ENCODE peak calls at places on chromosomes 3 and 15, in four cellular contexts. One of them, this sample, is unnamed.

GRCh38 chr15:27499191-27499590 is 528.2 kb downstream of the GABRG3 start:
- DNase-seq in testis: no peak
- DNase-seq in psoas muscle: no peak
- DNase-seq in heart left ventricle: no peak
- DNase-seq in this sample: no peak

GRCh38 chr3:15903776-15904720 is 106.3 kb upstream of the ANKRD28 start:
- DNase-seq in testis: peak; percentile 47
- DNase-seq in psoas muscle: peak; percentile 90
- DNase-seq in heart left ventricle: peak; percentile 78
- DNase-seq in this sample: no peak

GRCh38 chr3:117127147-117127546 is 417.6 kb downstream of the TUSC7 start:
- DNase-seq in testis: no peak
- DNase-seq in psoas muscle: no peak
- DNase-seq in heart left ventricle: no peak
- DNase-seq in this sample: no peak

GRCh38 chr3:186251948-186252619 is 110.0 kb downstream of the DGKG start:
- DNase-seq in testis: no peak
- DNase-seq in psoas muscle: no peak
- DNase-seq in heart left ventricle: no peak
- DNase-seq in this sample: no peak

GRCh38 chr15:75195766-75196241 is 5.9 kb upstream of the C15orf39 start:
- DNase-seq in testis: no peak
- DNase-seq in psoas muscle: no peak
- DNase-seq in heart left ventricle: no peak
- DNase-seq in this sample: no peak

GRCh38 chr3:80232760-80233159 is 465.0 kb upstream of the ROBO1 start:
- DNase-seq in testis: no peak
- DNase-seq in psoas muscle: no peak
- DNase-seq in heart left ventricle: no peak
- DNase-seq in this sample: no peak

GRCh38 chr3:66673305-66673704 is 172.5 kb upstream of the LRIG1 start:
- DNase-seq in testis: no peak
- DNase-seq in psoas muscle: no peak
- DNase-seq in heart left ventricle: peak; percentile 24
- DNase-seq in this sample: no peak

GRCh38 chr15:51758645-51759044 is 7.2 kb downstream of the TMOD2 start:
- DNase-seq in testis: peak; percentile 65
- DNase-seq in psoas muscle: peak; percentile 59
- DNase-seq in heart left ventricle: peak; percentile 49
- DNase-seq in this sample: no peak

GRCh38 chr15:49122541-49123062 is 32.8 kb downstream of the COPS2 start:
- DNase-seq in testis: no peak
- DNase-seq in psoas muscle: no peak
- DNase-seq in heart left ventricle: no peak
- DNase-seq in this sample: no peak

GRCh38 chr3:38738630-38739395 is 77.2 kb downstream of the SCN10A start:
- DNase-seq in testis: peak; percentile 78
- DNase-seq in psoas muscle: no peak
- DNase-seq in heart left ventricle: no peak
- DNase-seq in this sample: no peak

GRCh38 chr3:177947901-177948300 is 588.3 kb upstream of the KCNMB2 start:
- DNase-seq in testis: no peak
- DNase-seq in psoas muscle: no peak
- DNase-seq in heart left ventricle: no peak
- DNase-seq in this sample: no peak

GRCh38 chr3:30655187-30655812 is 48.9 kb downstream of the TGFBR2 start:
- DNase-seq in testis: no peak
- DNase-seq in psoas muscle: no peak
- DNase-seq in heart left ventricle: no peak
- DNase-seq in this sample: no peak

GRCh38 chr3:52193059-52193458 is 4.9 kb upstream of the ALAS1 start:
- DNase-seq in testis: no peak
- DNase-seq in psoas muscle: peak; percentile 89
- DNase-seq in heart left ventricle: peak; percentile 55
- DNase-seq in this sample: no peak

GRCh38 chr3:13148126-13148525 is 74.9 kb upstream of the IQSEC1 start:
- DNase-seq in testis: no peak
- DNase-seq in psoas muscle: no peak
- DNase-seq in heart left ventricle: no peak
- DNase-seq in this sample: no peak

GRCh38 chr3:21835266-21835665 is 84.3 kb upstream of the ZNF385D start:
- DNase-seq in testis: no peak
- DNase-seq in psoas muscle: no peak
- DNase-seq in heart left ventricle: no peak
- DNase-seq in this sample: no peak

GRCh38 chr3:21839181-21839580 is 88.2 kb upstream of the ZNF385D start:
- DNase-seq in testis: no peak
- DNase-seq in psoas muscle: no peak
- DNase-seq in heart left ventricle: no peak
- DNase-seq in this sample: no peak

GRCh38 chr3:21839592-21839991 is 88.6 kb upstream of the ZNF385D start:
- DNase-seq in testis: peak; percentile 29
- DNase-seq in psoas muscle: no peak
- DNase-seq in heart left ventricle: peak; percentile 73
- DNase-seq in this sample: no peak
- TF ChIP-seq CTCF in testis: no peak
- TF ChIP-seq CTCF in psoas muscle: peak; percentile 54
- TF ChIP-seq CTCF in heart left ventricle: peak; percentile 51
- TF ChIP-seq CTCF in this sample: peak; percentile 14

DNA sequence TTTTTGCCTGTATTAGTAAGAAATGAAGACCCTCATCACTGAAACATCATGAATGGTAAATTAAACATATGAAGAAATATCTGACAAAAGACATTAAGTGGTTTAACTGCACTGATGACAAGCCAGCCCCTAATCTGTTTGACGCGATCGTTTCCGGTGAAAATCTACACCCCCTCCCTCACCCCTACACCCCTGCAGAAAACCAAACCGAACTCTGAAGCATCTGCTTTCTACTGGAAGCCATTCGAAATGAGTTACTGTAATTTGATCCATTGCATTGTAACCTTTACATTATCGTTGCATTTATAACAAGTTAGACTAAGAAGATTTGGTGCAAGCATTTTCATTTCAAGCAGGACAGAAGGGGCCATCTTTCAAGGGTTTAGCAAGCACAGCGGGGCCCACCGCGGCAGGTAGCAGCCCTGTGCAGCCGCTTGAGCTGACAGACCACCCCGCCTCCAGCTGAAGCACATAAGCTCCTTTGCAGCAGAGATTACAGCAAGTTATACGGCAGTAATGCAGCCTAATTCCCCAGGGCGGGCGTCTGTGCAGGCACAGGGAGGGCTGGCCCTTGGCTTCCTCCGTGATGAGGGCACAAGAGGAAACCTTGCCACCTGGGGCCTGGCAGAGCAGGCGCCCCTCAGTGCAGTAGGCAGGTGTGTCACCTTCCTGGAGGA is 79.3 kb downstream of the CHSY1 start:
- DNase-seq in testis: no peak
- DNase-seq in psoas muscle: no peak
- DNase-seq in heart left ventricle: no peak
- DNase-seq in this sample: no peak
- H3K4me3 ChIP-seq in testis: no peak overlapping the region
- H3K4me3 ChIP-seq in psoas muscle: no peak overlapping the region
- H3K4me3 ChIP-seq in heart left ventricle: no peak overlapping the region
- H3K4me3 ChIP-seq in this sample: no peak overlapping the region

GRCh38 chr3:150754896-150755295 is 8.1 kb downstream of the SIAH2 start:
- DNase-seq in testis: peak; percentile 9
- DNase-seq in psoas muscle: no peak
- DNase-seq in heart left ventricle: no peak
- DNase-seq in this sample: no peak

GRCh38 chr3:150748648-150749047 is 14.3 kb downstream of the SIAH2 start:
- DNase-seq in testis: no peak
- DNase-seq in psoas muscle: no peak
- DNase-seq in heart left ventricle: no peak
- DNase-seq in this sample: no peak

GRCh38 chr3:150747909-150748568 is 14.9 kb downstream of the SIAH2 start:
- DNase-seq in testis: peak; percentile 11
- DNase-seq in psoas muscle: no peak
- DNase-seq in heart left ventricle: no peak
- DNase-seq in this sample: no peak

GRCh38 chr3:150749218-150749617 is 13.8 kb downstream of the SIAH2 start:
- DNase-seq in testis: peak; percentile 4
- DNase-seq in psoas muscle: no peak
- DNase-seq in heart left ventricle: no peak
- DNase-seq in this sample: no peak

GRCh38 chr3:150751781-150752263 is 11.1 kb downstream of the SIAH2 start:
- DNase-seq in testis: no peak
- DNase-seq in psoas muscle: no peak
- DNase-seq in heart left ventricle: no peak
- DNase-seq in this sample: no peak
- H3K27ac ChIP-seq in testis: no peak overlapping the region
- H3K27ac ChIP-seq in psoas muscle: no peak overlapping the region
- H3K27ac ChIP-seq in heart left ventricle: no peak overlapping the region
- H3K27ac ChIP-seq in this sample: peak overlapping the region; percentile 42

GRCh38 chr3:138423316-138423715 is 11.1 kb upstream of the ESYT3 start:
- DNase-seq in testis: no peak
- DNase-seq in psoas muscle: no peak
- DNase-seq in heart left ventricle: no peak
- DNase-seq in this sample: no peak

GRCh38 chr3:138429665-138430064 is 4.8 kb upstream of the ESYT3 start:
- DNase-seq in testis: no peak
- DNase-seq in psoas muscle: no peak
- DNase-seq in heart left ventricle: no peak
- DNase-seq in this sample: no peak

DNA sequence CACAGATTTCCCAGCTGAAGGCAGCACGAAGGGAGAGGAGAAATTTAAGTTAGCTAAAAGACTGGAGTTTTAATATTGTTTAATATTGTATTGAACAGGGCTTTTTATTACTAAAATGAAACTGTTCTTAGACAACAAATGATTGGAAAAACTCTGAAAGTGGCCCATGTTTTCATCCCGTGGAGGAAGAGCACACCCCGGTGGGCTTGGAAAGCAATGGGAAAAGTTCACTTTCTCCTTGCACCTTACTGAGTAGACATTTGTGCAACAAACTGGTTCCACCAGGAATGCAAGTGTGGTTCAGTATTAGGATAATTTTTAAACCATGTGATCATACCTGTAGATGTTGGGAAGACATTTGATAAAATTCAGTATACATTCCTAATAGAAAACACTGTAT is 8.2 kb upstream of the ESYT3 start:
- DNase-seq in testis: no peak
- DNase-seq in psoas muscle: no peak
- DNase-seq in heart left ventricle: no peak
- DNase-seq in this sample: no peak
- TF ChIP-seq CTCF in testis: no peak
- TF ChIP-seq CTCF in psoas muscle: peak; percentile 27
- TF ChIP-seq CTCF in heart left ventricle: peak; percentile 16
- TF ChIP-seq CTCF in this sample: peak; percentile 43

GRCh38 chr15:92901053-92901761 is 1.1 kb downstream of the CHD2 start:
- DNase-seq in testis: no peak
- DNase-seq in psoas muscle: no peak
- DNase-seq in heart left ventricle: no peak
- DNase-seq in this sample: no peak

GRCh38 chr15:92902020-92902419 is 1.9 kb downstream of the CHD2 start:
- DNase-seq in testis: no peak
- DNase-seq in psoas muscle: no peak
- DNase-seq in heart left ventricle: no peak
- DNase-seq in this sample: no peak

GRCh38 chr15:92899910-92900711 is at the start of gene CHD2:
- DNase-seq in testis: peak; percentile 87
- DNase-seq in psoas muscle: peak; percentile 73
- DNase-seq in heart left ventricle: peak; percentile 61
- DNase-seq in this sample: peak; percentile 72

GRCh38 chr15:92898988-92899909 is 875 bp upstream of the CHD2 start:
- DNase-seq in testis: no peak
- DNase-seq in psoas muscle: no peak
- DNase-seq in heart left ventricle: no peak
- DNase-seq in this sample: no peak

DNA sequence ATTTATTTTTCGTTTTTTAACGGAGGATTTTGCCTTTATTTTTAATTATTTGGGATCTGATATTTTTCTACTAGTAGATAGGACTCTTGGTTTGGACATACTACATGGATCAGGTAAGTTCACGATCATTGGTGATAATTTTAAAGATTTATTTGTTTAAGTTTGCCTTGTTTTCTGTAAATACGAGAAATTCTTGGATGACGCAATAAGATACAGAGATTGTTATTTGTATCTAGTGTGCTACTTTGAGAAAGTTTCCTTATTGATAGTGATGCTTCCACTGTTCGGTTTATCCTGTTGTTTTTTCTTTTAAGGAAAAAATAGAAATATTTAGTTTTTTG is 558 bp downstream of the CHD2 start:
- DNase-seq in testis: no peak
- DNase-seq in psoas muscle: no peak
- DNase-seq in heart left ventricle: no peak
- DNase-seq in this sample: no peak
- H3K4me3 ChIP-seq in testis: peak overlapping the region; percentile 43
- H3K4me3 ChIP-seq in psoas muscle: peak overlapping the region; percentile 68
- H3K4me3 ChIP-seq in heart left ventricle: peak overlapping the region; percentile 64
- H3K4me3 ChIP-seq in this sample: peak overlapping the region; percentile 66

GRCh38 chr15:90432253-90432652 is 44.2 kb downstream of the IQGAP1 start:
- DNase-seq in testis: no peak
- DNase-seq in psoas muscle: no peak
- DNase-seq in heart left ventricle: no peak
- DNase-seq in this sample: no peak

GRCh38 chr15:90436952-90437351 is 48.9 kb downstream of the IQGAP1 start:
- DNase-seq in testis: no peak
- DNase-seq in psoas muscle: no peak
- DNase-seq in heart left ventricle: no peak
- DNase-seq in this sample: no peak

GRCh38 chr15:90437516-90437915 is 49.5 kb downstream of the IQGAP1 start:
- DNase-seq in testis: no peak
- DNase-seq in psoas muscle: no peak
- DNase-seq in heart left ventricle: no peak
- DNase-seq in this sample: no peak

GRCh38 chr15:90439946-90440345 is 51.9 kb downstream of the IQGAP1 start:
- DNase-seq in testis: no peak
- DNase-seq in psoas muscle: no peak
- DNase-seq in heart left ventricle: no peak
- DNase-seq in this sample: no peak

DNA sequence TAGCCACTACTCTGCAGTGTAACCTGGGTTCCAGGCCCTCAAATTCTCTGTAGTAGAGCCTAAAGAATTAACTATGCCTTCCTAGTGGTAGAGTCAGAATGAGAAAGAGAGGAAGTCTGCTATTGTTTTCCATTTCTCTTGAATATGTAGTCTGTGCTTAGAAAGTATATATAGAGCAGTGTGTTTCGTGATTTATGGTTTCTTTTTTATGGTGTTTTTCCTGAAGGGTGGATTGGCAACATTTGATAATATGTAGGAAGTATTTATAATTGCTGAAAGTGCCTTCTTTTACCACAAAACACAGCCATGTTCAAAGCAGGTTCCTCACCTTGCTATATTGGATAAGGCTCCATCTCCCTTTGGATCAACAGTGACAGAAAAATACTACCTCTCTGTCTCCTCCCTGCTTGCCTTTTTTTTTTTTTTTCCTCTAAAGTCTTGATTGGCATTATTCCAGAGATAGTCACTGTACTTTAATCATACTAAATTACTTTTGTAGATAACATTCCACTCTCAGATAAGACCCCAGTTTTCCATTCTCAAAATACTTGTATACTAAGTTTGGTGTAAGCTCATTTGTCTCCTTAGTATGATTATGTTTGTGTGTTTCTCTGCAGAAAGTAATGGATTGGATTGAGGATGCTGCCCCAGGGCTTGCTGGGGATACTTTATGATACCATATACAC is 47.8 kb downstream of the IQGAP1 start:
- DNase-seq in testis: no peak
- DNase-seq in psoas muscle: no peak
- DNase-seq in heart left ventricle: no peak
- DNase-seq in this sample: no peak
- H3K27ac ChIP-seq in testis: no peak overlapping the region
- H3K27ac ChIP-seq in psoas muscle: no peak overlapping the region
- H3K27ac ChIP-seq in heart left ventricle: no peak overlapping the region
- H3K27ac ChIP-seq in this sample: no peak overlapping the region